ENCODE peak calls at places on chromosomes 6 and 20, in five cellular contexts. One of them, this sample, is unnamed.

GRCh38 chr20:59158673-59159072 is 4.9 kb upstream of the ZNF831 start:
- DNase-seq in pons: no peak
- DNase-seq in activated CD4-positive, alpha-beta T cell treated with anti-CD3 and anti-CD28 coated beads, Interleukin-2, amount 50 U/mL, for 4 hours: no peak
- DNase-seq in GF-D8: no peak
- DNase-seq in adipocyte: no peak
- DNase-seq in this sample: no peak

GRCh38 chr6:31079656-31080261 is 32.6 kb downstream of the C6orf15 start:
- DNase-seq in pons: peak
- DNase-seq in GF-D8: no peak
- DNase-seq in activated CD4-positive, alpha-beta T cell treated with anti-CD3 and anti-CD28 coated beads, Interleukin-2, amount 50 U/mL, for 4 hours: peak
- DNase-seq in adipocyte: peak
- DNase-seq in this sample: peak

GRCh38 chr6:70706491-70707123 is 38.9 kb downstream of the SMAP1 start:
- DNase-seq in adipocyte: peak
- DNase-seq in GF-D8: peak
- DNase-seq in activated CD4-positive, alpha-beta T cell treated with anti-CD3 and anti-CD28 coated beads, Interleukin-2, amount 50 U/mL, for 4 hours: no peak
- DNase-seq in pons: peak
- DNase-seq in this sample: no peak

GRCh38 chr6:10589429-10589727 is 68.2 kb downstream of the GCNT2 start:
- DNase-seq in activated CD4-positive, alpha-beta T cell treated with anti-CD3 and anti-CD28 coated beads, Interleukin-2, amount 50 U/mL, for 4 hours: no peak
- DNase-seq in pons: no peak
- DNase-seq in adipocyte: no peak
- DNase-seq in GF-D8: no peak
- DNase-seq in this sample: no peak

GRCh38 chr6:142845143-142845571 is 99.8 kb downstream of the HIVEP2 start:
- DNase-seq in activated CD4-positive, alpha-beta T cell treated with anti-CD3 and anti-CD28 coated beads, Interleukin-2, amount 50 U/mL, for 4 hours: no peak
- DNase-seq in pons: no peak
- DNase-seq in GF-D8: no peak
- DNase-seq in adipocyte: peak
- DNase-seq in this sample: no peak

GRCh38 chr20:8757146-8757545 is 311.7 kb upstream of the PLCB4 start:
- DNase-seq in adipocyte: peak
- DNase-seq in activated CD4-positive, alpha-beta T cell treated with anti-CD3 and anti-CD28 coated beads, Interleukin-2, amount 50 U/mL, for 4 hours: no peak
- DNase-seq in GF-D8: no peak
- DNase-seq in pons: no peak
- DNase-seq in this sample: no peak

GRCh38 chr6:45965007-45965406 is 50.7 kb downstream of the CLIC5 start:
- DNase-seq in pons: no peak
- DNase-seq in activated CD4-positive, alpha-beta T cell treated with anti-CD3 and anti-CD28 coated beads, Interleukin-2, amount 50 U/mL, for 4 hours: no peak
- DNase-seq in adipocyte: peak
- DNase-seq in GF-D8: no peak
- DNase-seq in this sample: no peak

GRCh38 chr6:28587011-28587745 is 61.5 kb downstream of the GPX5 start:
- DNase-seq in pons: no peak
- DNase-seq in GF-D8: no peak
- DNase-seq in adipocyte: peak
- DNase-seq in activated CD4-positive, alpha-beta T cell treated with anti-CD3 and anti-CD28 coated beads, Interleukin-2, amount 50 U/mL, for 4 hours: peak
- DNase-seq in this sample: peak

GRCh38 chr6:149127212-149127611 is 190.3 kb upstream of the TAB2 start:
- DNase-seq in pons: no peak
- DNase-seq in adipocyte: peak
- DNase-seq in GF-D8: no peak
- DNase-seq in activated CD4-positive, alpha-beta T cell treated with anti-CD3 and anti-CD28 coated beads, Interleukin-2, amount 50 U/mL, for 4 hours: no peak
- DNase-seq in this sample: no peak

GRCh38 chr6:136146130-136146529 is 104.0 kb downstream of the MTFR2 start:
- DNase-seq in GF-D8: no peak
- DNase-seq in activated CD4-positive, alpha-beta T cell treated with anti-CD3 and anti-CD28 coated beads, Interleukin-2, amount 50 U/mL, for 4 hours: no peak
- DNase-seq in pons: no peak
- DNase-seq in adipocyte: no peak
- DNase-seq in this sample: no peak

GRCh38 chr6:31541059-31541657 is 645 bp downstream of the DDX39B start:
- DNase-seq in GF-D8: peak
- DNase-seq in pons: no peak
- DNase-seq in adipocyte: peak
- DNase-seq in activated CD4-positive, alpha-beta T cell treated with anti-CD3 and anti-CD28 coated beads, Interleukin-2, amount 50 U/mL, for 4 hours: peak
- DNase-seq in this sample: peak

GRCh38 chr6:163970846-163971564 is 556.5 kb downstream of the QKI start:
- DNase-seq in activated CD4-positive, alpha-beta T cell treated with anti-CD3 and anti-CD28 coated beads, Interleukin-2, amount 50 U/mL, for 4 hours: no peak
- DNase-seq in GF-D8: no peak
- DNase-seq in adipocyte: no peak
- DNase-seq in pons: no peak
- DNase-seq in this sample: no peak

GRCh38 chr20:61978491-61978890 is 87.2 kb downstream of the TAF4 start:
- DNase-seq in pons: no peak
- DNase-seq in adipocyte: no peak
- DNase-seq in activated CD4-positive, alpha-beta T cell treated with anti-CD3 and anti-CD28 coated beads, Interleukin-2, amount 50 U/mL, for 4 hours: no peak
- DNase-seq in GF-D8: no peak
- DNase-seq in this sample: no peak

GRCh38 chr6:37622639-37623038 is 75.0 kb downstream of the MDGA1 start:
- DNase-seq in activated CD4-positive, alpha-beta T cell treated with anti-CD3 and anti-CD28 coated beads, Interleukin-2, amount 50 U/mL, for 4 hours: no peak
- DNase-seq in GF-D8: no peak
- DNase-seq in adipocyte: no peak
- DNase-seq in pons: no peak
- DNase-seq in this sample: no peak

GRCh38 chr6:64955435-64955848 is 751.6 kb downstream of the EYS start:
- DNase-seq in adipocyte: no peak
- DNase-seq in activated CD4-positive, alpha-beta T cell treated with anti-CD3 and anti-CD28 coated beads, Interleukin-2, amount 50 U/mL, for 4 hours: no peak
- DNase-seq in GF-D8: peak
- DNase-seq in pons: no peak
- DNase-seq in this sample: no peak

GRCh38 chr6:44667226-44667625 is 279.7 kb downstream of the CDC5L start:
- DNase-seq in GF-D8: no peak
- DNase-seq in pons: no peak
- DNase-seq in activated CD4-positive, alpha-beta T cell treated with anti-CD3 and anti-CD28 coated beads, Interleukin-2, amount 50 U/mL, for 4 hours: no peak
- DNase-seq in adipocyte: peak
- DNase-seq in this sample: no peak

GRCh38 chr6:137414599-137414998 is 79.6 kb downstream of the OLIG3 start:
- DNase-seq in adipocyte: no peak
- DNase-seq in GF-D8: no peak
- DNase-seq in activated CD4-positive, alpha-beta T cell treated with anti-CD3 and anti-CD28 coated beads, Interleukin-2, amount 50 U/mL, for 4 hours: no peak
- DNase-seq in pons: peak
- DNase-seq in this sample: no peak

GRCh38 chr6:157135691-157136090 is 187.6 kb downstream of the TMEM242 start:
- DNase-seq in pons: no peak
- DNase-seq in activated CD4-positive, alpha-beta T cell treated with anti-CD3 and anti-CD28 coated beads, Interleukin-2, amount 50 U/mL, for 4 hours: no peak
- DNase-seq in adipocyte: peak
- DNase-seq in GF-D8: no peak
- DNase-seq in this sample: no peak

GRCh38 chr6:159910342-159910741 is 19.6 kb downstream of the MAS1 start:
- DNase-seq in GF-D8: no peak
- DNase-seq in activated CD4-positive, alpha-beta T cell treated with anti-CD3 and anti-CD28 coated beads, Interleukin-2, amount 50 U/mL, for 4 hours: no peak
- DNase-seq in adipocyte: no peak
- DNase-seq in pons: no peak
- DNase-seq in this sample: no peak

GRCh38 chr6:99132026-99132425 is 184.3 kb upstream of the FBXL4 start:
- DNase-seq in activated CD4-positive, alpha-beta T cell treated with anti-CD3 and anti-CD28 coated beads, Interleukin-2, amount 50 U/mL, for 4 hours: no peak
- DNase-seq in GF-D8: no peak
- DNase-seq in pons: no peak
- DNase-seq in adipocyte: no peak
- DNase-seq in this sample: no peak

This sample was measured in stimulated activated naive CD4-positive, alpha-beta T cell treated with Interleukin-2 at 50 U/mL for 16 hours.